ENCODE peak calls at places on chromosomes 11 and 22, in four cellular contexts. W is A549, P is K562, A is HepG2. N is an unnamed sample.

GRCh38 chr11:115503083-115503885 is 931 bp downstream of the CADM1 start:
- DNase-seq in P (no peak), W (peak), A (peak), N (peak)

GRCh38 chr22:39428597-39429071 is 28.2 kb upstream of the MGAT3 start:
- DNase-seq in W (no peak), A (no peak), P (peak), N (no peak)

GRCh38 chr11:88297320-88298263 is 39.9 kb downstream of the CTSC start:
- DNase-seq in A (peak), P (no peak), W (no peak), N (no peak)

GRCh38 chr11:44178381-44178780 is 82.9 kb downstream of the EXT2 start:
- DNase-seq in A (no peak), P (no peak), W (no peak), N (no peak)

GRCh38 chr22:49517211-49517610 is 310.5 kb downstream of the BRD1 start:
- DNase-seq in P (no peak), A (no peak), W (no peak), N (no peak)

GRCh38 chr11:116605543-116605942 is 167.2 kb downstream of the BUD13 start:
- DNase-seq in A (peak), P (peak), W (peak), N (peak)

GRCh38 chr11:60935676-60936442 is 11.6 kb downstream of the TMEM132A start:
- DNase-seq in W (no peak), P (no peak), A (no peak), N (no peak)

GRCh38 chr11:108672113-108672512 is 7.2 kb downstream of the DDX10 start:
- DNase-seq in P (no peak), A (no peak), W (no peak), N (peak)

GRCh38 chr11:121429556-121429955 is 22.6 kb upstream of the SORL1 start:
- DNase-seq in A (no peak), P (no peak), W (no peak), N (no peak)

GRCh38 chr11:126733685-126734084 is 266.9 kb downstream of the KIRREL3 start:
- DNase-seq in W (no peak), P (no peak), A (no peak), N (no peak)

GRCh38 chr11:128476729-128477128 is 110.6 kb downstream of the ETS1 start:
- DNase-seq in W (no peak), A (no peak), P (no peak), N (no peak)

GRCh38 chr11:94513091-94513490 is 830 bp downstream of the C11orf97 start:
- DNase-seq in W (no peak), A (peak), P (no peak), N (no peak)

GRCh38 chr11:133844217-133844616 is 1.1 kb downstream of the SPATA19 start:
- DNase-seq in P (no peak), W (no peak), A (no peak), N (no peak)

GRCh38 chr11:5348516-5349194 is 2.7 kb upstream of the OR51B6 start:
- DNase-seq in W (no peak), A (no peak), P (no peak), N (no peak)

GRCh38 chr11:128804481-128804880 is 62.6 kb downstream of the KCNJ1 start:
- DNase-seq in A (no peak), P (no peak), W (no peak), N (no peak)

GRCh38 chr22:25475554-25476022 is 88.9 kb upstream of the GRK3 start:
- DNase-seq in A (no peak), P (no peak), W (peak), N (peak)

GRCh38 chr11:112016765-112017356 is 8.3 kb upstream of the DLAT start:
- DNase-seq in A (no peak), P (no peak), W (no peak), N (peak)
- H3K4me3 ChIP-seq in A (no peak), P (no peak), W (no peak), N (no peak)

GRCh38 chr22:24323233-24323632 is 52.6 kb downstream of the SPECC1L start:
- DNase-seq in A (no peak), W (no peak), P (no peak), N (no peak)

GRCh38 chr22:24323695-24324094 is 53.1 kb downstream of the SPECC1L start:
- DNase-seq in A (no peak), W (no peak), P (no peak), N (peak)

GRCh38 chr22:24326266-24326665 is 55.6 kb downstream of the SPECC1L start:
- DNase-seq in W (no peak), A (no peak), P (no peak), N (no peak)

GRCh38 chr22:24324137-24324536 is 53.5 kb downstream of the SPECC1L start:
- DNase-seq in A (no peak), P (no peak), W (no peak), N (no peak)

GRCh38 chr22:24325105-24325757 is 54.6 kb downstream of the SPECC1L start:
- DNase-seq in A (peak), P (peak), W (peak), N (peak)
- TF ChIP-seq MYC in A (no peak), P (no peak), W (no peak), N (no peak)

DNA sequence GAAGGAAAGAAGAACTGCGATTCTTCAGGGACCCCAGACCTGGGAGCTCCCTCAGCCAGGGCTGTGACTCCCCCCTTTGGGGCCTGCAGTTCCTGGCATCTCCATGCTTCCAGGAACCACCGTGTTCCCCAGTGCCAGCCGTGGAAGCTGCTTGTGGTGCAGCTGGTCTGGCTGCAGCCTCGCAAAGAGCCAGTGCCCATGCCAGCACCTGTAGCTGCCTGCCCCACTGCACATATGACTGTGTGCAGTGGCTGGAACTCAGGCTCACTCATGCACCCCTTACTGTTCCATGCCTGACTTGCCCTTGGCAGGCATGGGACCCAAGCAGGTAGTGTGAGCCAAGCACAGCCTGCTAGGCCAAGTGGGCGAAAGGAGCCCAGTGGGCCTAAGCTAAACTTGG is 401.3 kb downstream of the LRRC4C start:
- DNase-seq in A (no peak), P (no peak), W (no peak), N (no peak)
- H3K4me3 ChIP-seq in A (no peak), P (no peak), W (no peak), N (no peak)

GRCh38 chr11:59610289-59610688 is 5.3 kb downstream of the OSBP start:
- DNase-seq in W (no peak), P (no peak), A (no peak), N (no peak)

GRCh38 chr11:59615637-59616395 is at the start of gene OSBP:
- DNase-seq in P (peak), W (peak), A (peak), N (peak)

GRCh38 chr11:59615132-59615636 is 390 bp downstream of the OSBP start:
- DNase-seq in A (peak), P (no peak), W (peak), N (no peak)

GRCh38 chr11:59614277-59615131 is 1.1 kb downstream of the OSBP start:
- DNase-seq in P (no peak), W (peak), A (no peak), N (peak)

GRCh38 chr11:59611570-59612565 is 3.7 kb downstream of the OSBP start:
- DNase-seq in P (no peak), W (no peak), A (peak), N (peak)
- TF ChIP-seq MYC in P (no peak), W (no peak), A (no peak), N (no peak)

GRCh38 chr22:50600967-50601668 is 525 bp downstream of the MAPK8IP2 start:
- DNase-seq in P (peak), W (no peak), A (no peak), N (no peak)
- H3K4me3 ChIP-seq in P (no peak), W (peak), A (no peak), N (no peak)

GRCh38 chr22:36544107-36544620 is 15.2 kb upstream of the EIF3D start:
- DNase-seq in P (no peak), A (no peak), W (no peak), N (no peak)

GRCh38 chr22:36548606-36549005 is 19.6 kb upstream of the EIF3D start:
- DNase-seq in A (no peak), P (no peak), W (no peak), N (no peak)

GRCh38 chr22:36549033-36549432 is 20.1 kb upstream of the EIF3D start:
- DNase-seq in P (no peak), A (no peak), W (no peak), N (no peak)

GRCh38 chr22:36546932-36547331 is 18.0 kb upstream of the EIF3D start:
- DNase-seq in P (no peak), A (peak), W (peak), N (peak)

GRCh38 chr22:36546092-36546804 is 17.3 kb upstream of the EIF3D start:
- DNase-seq in A (peak), W (peak), P (peak), N (peak)
- TF ChIP-seq MYC in A (no peak), W (no peak), P (no peak), N (no peak)